ENCODE peak calls at places on chromosomes 16 and 17, in four cellular contexts. P is H1, M is K562, X is GM12878. B is an unnamed sample.

GRCh38 chr16:23124315-23124714 is 24.9 kb downstream of the USP31 start:
- DNase-seq in M (no peak), P (no peak), X (no peak), B (no peak)

GRCh38 chr16:85733839-85734170 is 17.1 kb downstream of the C16orf74 start:
- DNase-seq in X (no peak), P (peak; percentile 91), M (peak; percentile 96), B (no peak)

GRCh38 chr17:73901661-73902415 is 257.6 kb upstream of the SDK2 start:
- DNase-seq in X (no peak), P (peak; percentile 65), M (no peak), B (no peak)

GRCh38 chr17:9054146-9054545 is 32.8 kb downstream of the NTN1 start:
- DNase-seq in X (no peak), P (peak; percentile 62), M (no peak), B (no peak)

GRCh38 chr17:9173386-9173983 is 152.2 kb downstream of the NTN1 start:
- DNase-seq in P (no peak), X (no peak), M (no peak), B (no peak)

GRCh38 chr17:12395733-12396354 is 269.8 kb upstream of the MYOCD start:
- DNase-seq in M (peak; percentile 51), P (peak; percentile 68), X (no peak), B (no peak)

GRCh38 chr17:65022751-65023421 is 33.7 kb downstream of the GNA13 start:
- DNase-seq in X (peak; percentile 96), M (no peak), P (no peak), B (no peak)

GRCh38 chr17:17985555-17985954 is 12.9 kb downstream of the DRC3 start:
- DNase-seq in P (no peak), X (no peak), M (no peak), B (no peak)

GRCh38 chr17:33266611-33267010 is 26.5 kb downstream of the ASIC2 start:
- DNase-seq in M (no peak), X (no peak), P (no peak), B (no peak)

GRCh38 chr17:65163990-65164495 is 26.9 kb downstream of the RGS9 start:
- DNase-seq in P (no peak), M (peak; percentile 74), X (no peak), B (no peak)

GRCh38 chr17:13702266-13702665 is 100.5 kb upstream of the HS3ST3A1 start:
- DNase-seq in P (no peak), X (no peak), M (no peak), B (no peak)

GRCh38 chr17:19000531-19001011 is 4.0 kb downstream of the FAM83G start:
- DNase-seq in X (no peak), M (peak; percentile 24), P (no peak), B (no peak)

GRCh38 chr17:60971515-60972369 is 294.1 kb downstream of the BCAS3 start:
- DNase-seq in P (peak; percentile 49), X (peak; percentile 4), M (peak; percentile 22), B (no peak)

GRCh38 chr16:15631730-15632409 is 11.1 kb downstream of the MARF1 start:
- DNase-seq in X (no peak), P (no peak), M (no peak), B (no peak)
- TF ChIP-seq EZH2 in X (no peak), P (no peak), M (no peak), B (no peak)

GRCh38 chr17:59825533-59826316 is 67.0 kb downstream of the TUBD1 start:
- DNase-seq in X (no peak), M (no peak), P (no peak), B (no peak)
- H3K9ac ChIP-seq in X (peak overlapping the region; percentile 42), M (peak overlapping the region; percentile 6), P (no peak overlapping the region), B (no peak overlapping the region)

GRCh38 chr17:16037636-16038035 is 38.0 kb downstream of the TTC19 start:
- DNase-seq in X (no peak), P (no peak), M (no peak), B (no peak)

GRCh38 chr17:16033729-16034349 is 34.2 kb downstream of the TTC19 start:
- DNase-seq in X (no peak), M (no peak), P (no peak), B (no peak)

GRCh38 chr17:16040710-16041251 is 41.2 kb downstream of the TTC19 start:
- DNase-seq in M (no peak), X (no peak), P (no peak), B (no peak)

DNA sequence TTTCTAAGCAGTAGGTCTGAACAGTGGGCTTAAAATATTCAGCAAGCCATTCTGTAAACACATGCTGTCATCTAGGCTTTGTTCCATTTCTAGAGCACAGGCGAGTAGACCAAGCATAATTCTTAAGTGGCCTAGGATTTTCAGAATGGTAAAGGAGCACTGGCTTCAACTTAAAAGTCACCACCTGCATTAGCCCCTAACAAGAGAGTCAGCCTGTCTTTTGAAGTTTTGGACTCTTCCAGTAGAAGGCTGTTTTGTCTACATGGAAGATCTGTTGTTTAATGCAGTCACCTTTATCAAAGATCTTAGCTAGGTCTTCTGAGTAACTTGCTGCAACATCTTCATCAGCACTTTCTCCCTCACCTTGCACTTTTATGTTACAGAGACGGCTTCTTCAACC is 36.6 kb downstream of the TTC19 start:
- DNase-seq in M (no peak), P (no peak), X (no peak), B (no peak)
- H3K4me3 ChIP-seq in M (no peak overlapping the region), P (no peak overlapping the region), X (no peak overlapping the region), B (no peak overlapping the region)

GRCh38 chr16:4412159-4412558 is 4.2 kb downstream of the CORO7 start:
- DNase-seq in X (no peak), M (no peak), P (no peak), B (no peak)
- TF ChIP-seq EZH2 in X (no peak), M (no peak), P (no peak), B (no peak)

GRCh38 chr16:84150926-84151325 is 5.8 kb downstream of the DNAAF1 start:
- DNase-seq in M (no peak), P (no peak), X (no peak), B (no peak)
- H3K9ac ChIP-seq in M (no peak overlapping the region), P (no peak overlapping the region), X (no peak overlapping the region), B (no peak overlapping the region)

GRCh38 chr16:58733671-58734458 is at the start of gene GOT2:
- DNase-seq in M (peak; percentile 86), P (peak; percentile 93), X (peak; percentile 43), B (no peak)

GRCh38 chr16:58733248-58733670 is 857 bp downstream of the GOT2 start:
- DNase-seq in P (no peak), M (no peak), X (no peak), B (no peak)

GRCh38 chr16:58732545-58733247 is 1.4 kb downstream of the GOT2 start:
- DNase-seq in X (no peak), P (no peak), M (no peak), B (no peak)

GRCh38 chr16:58730724-58731370 is 3.3 kb downstream of the GOT2 start:
- DNase-seq in M (no peak), P (no peak), X (no peak), B (no peak)

DNA sequence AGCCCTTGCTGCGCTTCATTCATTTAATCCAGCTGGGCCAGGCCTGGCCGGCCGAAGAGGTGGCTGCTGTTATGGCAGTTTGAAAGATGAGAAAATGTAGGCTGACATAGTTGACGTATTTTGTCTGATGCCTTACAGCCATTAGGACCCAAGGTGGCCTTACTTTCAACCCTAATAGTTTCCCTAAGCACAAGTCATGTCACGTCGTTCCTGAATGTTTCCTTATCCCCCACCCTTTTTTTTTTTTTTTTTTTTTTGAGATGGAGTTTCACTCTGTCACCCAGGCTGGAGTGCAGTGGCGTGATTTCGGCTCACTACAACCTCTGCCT is 307 bp upstream of the GOT2 start:
- DNase-seq in X (no peak), M (no peak), P (no peak), B (no peak)
- H3K4me3 ChIP-seq in X (no peak overlapping the region), M (peak overlapping the region; percentile 97), P (peak overlapping the region; percentile 89), B (peak overlapping the region; percentile 82)

GRCh38 chr16:54287018-54287757 is 601 bp upstream of the IRX3 start:
- DNase-seq in M (no peak), P (peak; percentile 81), X (no peak), B (no peak)
- TF ChIP-seq EZH2 in M (no peak), P (no peak), X (no peak), B (no peak)

DNA sequence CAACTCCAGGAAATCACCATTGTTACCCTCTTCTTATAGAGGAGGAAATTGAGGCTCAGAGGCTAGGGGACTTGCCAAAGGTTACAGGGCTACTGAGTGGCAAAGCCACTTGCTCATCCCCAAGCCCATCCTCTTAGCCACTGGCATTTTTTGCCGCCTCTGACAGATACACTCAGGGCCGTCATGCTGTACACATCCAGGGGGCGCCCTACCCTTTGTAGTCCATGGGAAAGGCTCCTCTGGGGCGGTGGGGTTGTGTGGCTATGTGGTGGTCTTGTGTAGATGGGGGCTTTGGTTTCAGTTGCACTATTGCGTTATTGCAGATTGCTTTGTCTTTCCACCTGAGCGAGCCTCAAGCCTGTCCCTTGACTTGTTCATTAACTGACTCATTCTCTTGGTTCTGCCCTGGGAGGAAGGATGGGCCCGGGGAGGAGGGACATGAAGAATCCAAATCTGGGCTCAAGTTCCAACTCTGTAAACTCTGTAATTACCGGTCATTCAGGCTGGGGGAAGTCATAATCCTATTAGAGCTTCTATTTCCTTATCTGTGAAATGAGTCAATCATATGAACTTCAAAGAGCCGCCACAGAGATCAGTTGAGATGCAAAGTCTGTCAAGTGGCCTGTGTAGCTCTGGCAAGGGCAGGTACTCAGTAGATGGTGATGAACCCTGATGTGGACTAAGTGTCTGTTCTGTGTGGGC is 2.8 kb downstream of the NOS2 start:
- DNase-seq in M (no peak), P (peak; percentile 75), X (no peak), B (no peak)
- H3K9ac ChIP-seq in M (no peak overlapping the region), P (no peak overlapping the region), X (no peak overlapping the region), B (no peak overlapping the region)